ENCODE peak calls at places on chromosomes 13 and 19, in five cellular contexts. V is stomach, O is neural progenitor cell, B is tibial nerve, X is endothelial cell of umbilical vein. R is an unnamed sample. For H3K36me3, the result is how much of the 10 kb centered on the place peaks cover.

GRCh38 chr19:55189424-55189823 is 9.3 kb upstream of the SYT5 start:
- DNase-seq in V (no peak), O (no peak), B (no peak), X (peak), R (peak)

GRCh38 chr19:13150919-13151604 is 851 bp downstream of the IER2 start:
- DNase-seq in V (no peak), O (peak), B (peak), X (peak), R (peak)

GRCh38 chr19:1324249-1324791 is 38.6 kb downstream of the EFNA2 start:
- DNase-seq in V (no peak), O (no peak), B (no peak), X (no peak), R (no peak)

GRCh38 chr13:41458187-41458938 is 1.0 kb downstream of the RGCC start:
- DNase-seq in V (peak), O (peak), B (no peak), X (peak), R (no peak)

GRCh38 chr13:76307157-76307556 is 579.0 kb downstream of the KCTD12 start:
- DNase-seq in V (no peak), O (peak), B (no peak), X (peak), R (peak)

GRCh38 chr19:57016491-57016890 is 103.3 kb upstream of the USP29 start:
- DNase-seq in V (no peak), O (no peak), B (no peak), X (no peak), R (no peak)

GRCh38 chr19:50328257-50329145 is 676 bp downstream of the KCNC3 start:
- DNase-seq in V (no peak), O (peak), B (no peak), X (peak), R (no peak)

GRCh38 chr19:47351545-47351944 is 2.4 kb downstream of the DHX34 start:
- DNase-seq in V (no peak), O (peak), B (no peak), X (peak), R (peak)

GRCh38 chr19:3868770-3869456 is at the start of gene ZFR2:
- DNase-seq in V (no peak), O (peak), B (no peak), X (no peak), R (no peak)

GRCh38 chr13:63184693-63185092 is 1769.0 kb upstream of the PCDH20 start:
- DNase-seq in V (no peak), O (peak), B (no peak), X (no peak), R (peak)

GRCh38 chr19:406121-406711 is 2.7 kb downstream of the C2CD4C start:
- DNase-seq in V (no peak), O (no peak), B (no peak), X (no peak), R (no peak)

GRCh38 chr19:920051-920857 is 3.1 kb downstream of the KISS1R start:
- DNase-seq in V (no peak), O (peak), B (no peak), X (no peak), R (no peak)

GRCh38 chr19:7831452-7831851 is 1.4 kb downstream of the EVI5L start:
- DNase-seq in V (peak), O (peak), B (no peak), X (no peak), R (no peak)

GRCh38 chr13:114237415-114238112 is 2.9 kb downstream of the CDC16 start:
- DNase-seq in V (no peak), O (no peak), B (no peak), X (no peak), R (no peak)

GRCh38 chr13:114234266-114234644 is 442 bp upstream of the CDC16 start:
- DNase-seq in V (no peak), O (no peak), B (no peak), X (no peak), R (no peak)

GRCh38 chr13:114236224-114236623 is 1.5 kb downstream of the CDC16 start:
- DNase-seq in V (no peak), O (no peak), B (no peak), X (no peak), R (no peak)

GRCh38 chr13:114235697-114236096 is 1.0 kb downstream of the CDC16 start:
- DNase-seq in V (no peak), O (peak), B (no peak), X (peak), R (no peak)

DNA sequence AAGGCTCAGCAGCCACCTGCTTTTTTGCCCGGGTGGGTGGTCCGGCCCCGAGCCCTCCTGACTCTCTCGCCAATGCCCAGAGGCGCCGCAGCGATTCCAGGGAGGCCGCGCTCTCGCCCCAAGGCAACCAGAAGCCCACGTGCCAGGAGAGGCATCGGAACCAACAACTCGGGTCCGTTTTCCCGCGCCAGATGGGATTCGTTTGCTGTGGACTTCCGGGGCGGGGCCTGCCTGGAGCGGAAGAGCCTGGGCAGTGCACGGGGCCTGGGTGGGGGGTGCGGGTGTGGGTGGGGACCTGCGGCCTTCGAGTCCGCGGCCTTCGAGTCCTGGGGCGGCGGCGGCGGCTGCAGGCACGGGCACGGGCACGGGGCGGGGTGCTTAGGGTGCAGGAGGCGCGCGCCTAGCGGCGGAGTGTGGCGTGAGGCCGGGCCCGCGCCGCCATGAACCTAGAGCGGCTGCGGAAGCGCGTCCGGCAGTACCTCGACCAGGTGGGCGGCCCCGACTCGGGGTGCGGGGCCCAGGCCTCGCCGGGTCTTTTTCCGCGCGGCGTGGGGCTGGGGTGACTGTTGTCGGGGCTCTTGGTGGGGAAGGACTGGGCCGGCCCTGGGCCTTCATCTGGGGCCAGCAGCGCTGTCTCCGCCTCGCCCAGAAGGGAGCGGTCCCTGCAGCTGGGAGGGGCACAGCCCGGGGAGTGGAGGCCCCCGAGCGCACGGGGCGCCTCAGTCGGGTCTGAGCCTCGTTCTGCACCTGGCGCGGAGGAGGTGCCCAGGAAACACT is at the start of gene CDC16:
- DNase-seq in V (peak), O (peak), B (peak), X (peak), R (peak)
- TF ChIP-seq CTCF in V (peak), O (peak), B (peak), X (peak), R (no peak)

GRCh38 chr19:35109395-35110112 is 6.1 kb upstream of the FXYD3 start:
- DNase-seq in V (peak), O (peak), B (no peak), X (no peak), R (no peak)

GRCh38 chr19:35108730-35109129 is 6.9 kb upstream of the FXYD3 start:
- DNase-seq in V (no peak), O (no peak), B (no peak), X (no peak), R (no peak)

GRCh38 chr19:35107541-35107939 is 8.1 kb upstream of the FXYD3 start:
- DNase-seq in V (peak), O (no peak), B (peak), X (no peak), R (peak)

GRCh38 chr19:35112995-35113693 is 2.5 kb upstream of the FXYD3 start:
- DNase-seq in V (no peak), O (no peak), B (no peak), X (no peak), R (no peak)

DNA sequence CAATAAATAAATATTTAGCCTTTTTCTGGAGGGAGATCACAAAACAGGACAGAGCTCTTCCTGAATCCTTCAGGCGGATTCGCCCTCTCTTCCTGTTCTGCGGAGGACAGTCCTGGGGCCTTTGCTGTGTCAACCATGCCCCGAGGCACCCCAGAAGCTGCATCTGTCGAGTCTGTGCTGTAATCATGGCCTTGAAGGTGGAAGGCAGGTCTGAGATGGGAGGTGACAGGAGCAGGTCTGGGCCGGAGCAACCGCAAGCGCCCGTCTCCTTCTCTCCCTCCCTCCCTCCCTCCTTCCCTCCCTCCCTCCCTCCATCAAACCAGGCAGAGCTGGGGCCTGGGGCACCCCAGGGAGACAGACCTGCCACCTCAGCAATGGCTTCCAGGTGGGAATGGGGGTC is 4.6 kb upstream of the FXYD3 start:
- DNase-seq in V (no peak), O (no peak), B (no peak), X (no peak), R (no peak)
- H3K4me3 ChIP-seq in V (no peak), O (no peak), B (no peak), X (no peak), R (no peak)

GRCh38 chr13:48954086-48954485 is 21.6 kb upstream of the FNDC3A start:
- DNase-seq in V (no peak), O (no peak), B (no peak), X (no peak), R (peak)
- H3K36me3 ChIP-seq in V (under half), O (under half), B (under half), X (under half), R (under half)

GRCh38 chr13:53848546-53848945 is 819.9 kb downstream of the OLFM4 start:
- DNase-seq in V (no peak), O (peak), B (no peak), X (no peak), R (no peak)
- TF ChIP-seq CTCF in V (no peak), O (no peak), B (no peak), X (no peak), R (no peak)

GRCh38 chr19:29873801-29874575 is 62.2 kb downstream of the CCNE1 start:
- DNase-seq in V (no peak), O (no peak), B (no peak), X (no peak), R (no peak)
- H3K4me3 ChIP-seq in V (peak), O (peak), B (peak), X (no peak), R (no peak)

R was measured in brain microvascular endothelial cell.